ENCODE peak calls at places on chromosomes 5 and 9, in seven cellular contexts. T is esophagus squamous epithelium, K is sigmoid colon, B is ovary, R is right lobe of liver, D is H1, V is upper lobe of left lung. M is an unnamed sample. For H3K4me1, the result is how much of the 10 kb centered on the place peaks cover.

GRCh38 chr5:82255844-82256243 is 22.3 kb downstream of the RPS23 start:
- DNase-seq in T (no peak), K (no peak), B (no peak), R (no peak), D (no peak), V (no peak), M (no peak)

GRCh38 chr9:129318121-129319075 is 140.3 kb upstream of the IER5L start:
- DNase-seq in T (no peak), K (peak), B (peak), R (peak), D (no peak), V (peak), M (peak)

GRCh38 chr5:6013496-6013895 is 364.9 kb downstream of the MED10 start:
- DNase-seq in T (no peak), K (no peak), B (no peak), R (no peak), D (no peak), V (no peak), M (no peak)

GRCh38 chr5:173457482-173457881 is 129.3 kb upstream of the STC2 start:
- DNase-seq in T (no peak), K (no peak), B (no peak), R (no peak), D (no peak), V (no peak), M (no peak)

GRCh38 chr9:100714372-100715099 is 136.7 kb downstream of the CAVIN4 start:
- DNase-seq in T (no peak), K (peak), B (no peak), R (peak), D (peak), V (peak), M (no peak)

GRCh38 chr5:54404568-54404967 is 50.9 kb upstream of the HSPB3 start:
- DNase-seq in T (no peak), K (no peak), B (no peak), R (no peak), D (no peak), V (no peak), M (no peak)

GRCh38 chr5:31407921-31408714 is 123.8 kb downstream of the DROSHA start:
- DNase-seq in T (no peak), K (no peak), B (no peak), R (no peak), D (no peak), V (no peak), M (no peak)

GRCh38 chr5:65873181-65873580 is 53.2 kb upstream of the ERBIN start:
- DNase-seq in T (no peak), K (no peak), B (no peak), R (no peak), D (no peak), V (no peak), M (no peak)

GRCh38 chr9:125631391-125632085 is 75.5 kb downstream of the MAPKAP1 start:
- DNase-seq in T (no peak), K (no peak), B (no peak), R (no peak), D (no peak), V (peak), M (no peak)

GRCh38 chr5:179816401-179817070 is 4.2 kb upstream of the SQSTM1 start:
- DNase-seq in T (no peak), K (no peak), B (peak), R (no peak), D (no peak), V (no peak), M (peak)

GRCh38 chr9:112437406-112437805 is 49.2 kb upstream of the KIAA1958 start:
- DNase-seq in T (no peak), K (no peak), B (no peak), R (no peak), D (no peak), V (no peak), M (no peak)

GRCh38 chr9:93028448-93029006 is 30.0 kb upstream of the SUSD3 start:
- DNase-seq in T (no peak), K (no peak), B (no peak), R (no peak), D (no peak), V (peak), M (no peak)

GRCh38 chr5:147310059-147310704 is 75.4 kb downstream of the STK32A start:
- DNase-seq in T (no peak), K (peak), B (no peak), R (peak), D (no peak), V (peak), M (peak)

GRCh38 chr5:54457094-54457531 is 1.6 kb downstream of the HSPB3 start:
- DNase-seq in T (no peak), K (no peak), B (peak), R (no peak), D (no peak), V (no peak), M (no peak)

GRCh38 chr9:113953541-113953940 is 77.4 kb downstream of the ZNF618 start:
- DNase-seq in T (no peak), K (no peak), B (no peak), R (no peak), D (no peak), V (no peak), M (no peak)

GRCh38 chr9:128136816-128137793 is 9.6 kb upstream of the PTGES2 start:
- DNase-seq in T (no peak), K (no peak), B (no peak), R (peak), D (no peak), V (no peak), M (no peak)

GRCh38 chr5:97135868-97136267 is 6.5 kb downstream of the LIX1 start:
- DNase-seq in T (no peak), K (no peak), B (no peak), R (no peak), D (no peak), V (no peak), M (no peak)

GRCh38 chr9:2018162-2018643 is 3.1 kb downstream of the SMARCA2 start:
- DNase-seq in T (no peak), K (no peak), B (no peak), R (peak), D (no peak), V (no peak), M (no peak)

GRCh38 chr5:71653119-71653518 is 66.0 kb upstream of the CARTPT start:
- DNase-seq in T (no peak), K (no peak), B (no peak), R (no peak), D (no peak), V (no peak), M (peak)

GRCh38 chr5:25027016-25027415 is 382.2 kb upstream of the CDH10 start:
- DNase-seq in T (no peak), K (no peak), B (no peak), R (no peak), D (no peak), V (no peak), M (no peak)

GRCh38 chr5:89967806-89968444 is 441.6 kb downstream of the CETN3 start:
- DNase-seq in T (no peak), K (no peak), B (no peak), R (no peak), D (no peak), V (no peak), M (no peak)

GRCh38 chr5:139660105-139660915 is 12.2 kb downstream of the CXXC5 start:
- DNase-seq in T (no peak), K (peak), B (no peak), R (peak), D (no peak), V (peak), M (no peak)

GRCh38 chr5:15463231-15463630 is 36.7 kb upstream of the FBXL7 start:
- DNase-seq in T (no peak), K (no peak), B (no peak), R (no peak), D (peak), V (no peak), M (no peak)

GRCh38 chr5:126172812-126173211 is 250.4 kb upstream of the GRAMD2B start:
- DNase-seq in T (no peak), K (no peak), B (no peak), R (no peak), D (no peak), V (no peak), M (no peak)

GRCh38 chr5:126166368-126166767 is 256.8 kb upstream of the GRAMD2B start:
- DNase-seq in T (no peak), K (no peak), B (no peak), R (no peak), D (no peak), V (no peak), M (no peak)

GRCh38 chr5:126168785-126169184 is 254.4 kb upstream of the GRAMD2B start:
- DNase-seq in T (no peak), K (no peak), B (no peak), R (no peak), D (no peak), V (no peak), M (no peak)

GRCh38 chr5:126171916-126172315 is 251.3 kb upstream of the GRAMD2B start:
- DNase-seq in T (no peak), K (no peak), B (no peak), R (no peak), D (no peak), V (no peak), M (no peak)
- TF ChIP-seq POLR2A in T (no peak), K (no peak), B (no peak), R (no peak), D (no peak), V (no peak), M (no peak)

GRCh38 chr5:156095709-156096241 is 231.2 kb upstream of the SGCD start:
- DNase-seq in T (no peak), K (no peak), B (no peak), R (no peak), D (no peak), V (no peak), M (no peak)

GRCh38 chr5:156094001-156094400 is 233.0 kb upstream of the SGCD start:
- DNase-seq in T (no peak), K (no peak), B (no peak), R (no peak), D (no peak), V (no peak), M (no peak)

GRCh38 chr5:156096259-156096658 is 230.7 kb upstream of the SGCD start:
- DNase-seq in T (no peak), K (no peak), B (no peak), R (no peak), D (no peak), V (no peak), M (no peak)

GRCh38 chr5:156093024-156093423 is 233.9 kb upstream of the SGCD start:
- DNase-seq in T (no peak), K (no peak), B (no peak), R (no peak), D (no peak), V (no peak), M (no peak)
- H3K4me3 ChIP-seq in T (no peak), K (no peak), B (no peak), R (no peak), D (no peak), V (no peak), M (no peak)

GRCh38 chr9:35908484-35909125 is 685 bp upstream of the SPAAR start:
- DNase-seq in T (no peak), K (peak), B (peak), R (no peak), D (no peak), V (no peak), M (peak)
- H3K4me1 ChIP-seq in T (under half), K (half or more), B (under half), R (under half), D (under half), V (half or more), M (under half)

GRCh38 chr9:133993635-133994253 is 1.6 kb upstream of the VAV2 start:
- DNase-seq in T (no peak), K (no peak), B (no peak), R (no peak), D (no peak), V (no peak), M (no peak)

GRCh38 chr9:133994359-133995011 is 2.4 kb upstream of the VAV2 start:
- DNase-seq in T (no peak), K (peak), B (peak), R (peak), D (peak), V (peak), M (peak)

GRCh38 chr9:133991964-133992779 is at the start of gene VAV2:
- DNase-seq in T (no peak), K (peak), B (peak), R (peak), D (peak), V (peak), M (peak)

GRCh38 chr9:133991211-133991921 is 758 bp downstream of the VAV2 start:
- DNase-seq in T (no peak), K (peak), B (no peak), R (peak), D (no peak), V (no peak), M (no peak)

GRCh38 chr9:133992780-133993634 is 883 bp upstream of the VAV2 start:
- DNase-seq in T (peak), K (peak), B (peak), R (peak), D (peak), V (peak), M (peak)
- TF ChIP-seq POLR2A in T (peak), K (peak), B (peak), R (peak), D (no peak), V (no peak), M (peak)